ENCODE peak calls at places on chromosomes 5 and 9, in ten cellular contexts. One of them, this sample, is unnamed.

GRCh38 chr5:83559141-83559785 is 87.7 kb downstream of the VCAN start:
- DNase-seq in ovary: no peak
- DNase-seq in IMR-90: no peak
- DNase-seq in retinal pigment epithelial cell: no peak
- DNase-seq in AG09319: no peak
- DNase-seq in GM20000: no peak
- DNase-seq in PC-3: no peak
- DNase-seq in epithelial cell of proximal tubule: peak
- DNase-seq in activated CD8-positive, alpha-beta T cell treated with anti-CD3 and anti-CD28 coated beads for 36 hours: no peak
- DNase-seq in left ventricle myocardium inferior: no peak
- DNase-seq in this sample: no peak

GRCh38 chr5:134878403-134878802 is 4.2 kb downstream of the TXNDC15 start:
- DNase-seq in ovary: no peak
- DNase-seq in IMR-90: no peak
- DNase-seq in retinal pigment epithelial cell: no peak
- DNase-seq in AG09319: no peak
- DNase-seq in GM20000: no peak
- DNase-seq in PC-3: no peak
- DNase-seq in epithelial cell of proximal tubule: no peak
- DNase-seq in activated CD8-positive, alpha-beta T cell treated with anti-CD3 and anti-CD28 coated beads for 36 hours: no peak
- DNase-seq in left ventricle myocardium inferior: no peak
- DNase-seq in this sample: no peak

GRCh38 chr5:95261369-95262175 is 23.3 kb downstream of the MCTP1 start:
- DNase-seq in ovary: no peak
- DNase-seq in IMR-90: peak
- DNase-seq in retinal pigment epithelial cell: no peak
- DNase-seq in AG09319: peak
- DNase-seq in GM20000: peak
- DNase-seq in PC-3: peak
- DNase-seq in epithelial cell of proximal tubule: no peak
- DNase-seq in activated CD8-positive, alpha-beta T cell treated with anti-CD3 and anti-CD28 coated beads for 36 hours: peak
- DNase-seq in left ventricle myocardium inferior: no peak
- DNase-seq in this sample: no peak

GRCh38 chr5:127934791-127935256 is 148.7 kb upstream of the SLC12A2 start:
- DNase-seq in ovary: no peak
- DNase-seq in IMR-90: peak
- DNase-seq in retinal pigment epithelial cell: peak
- DNase-seq in AG09319: peak
- DNase-seq in GM20000: no peak
- DNase-seq in PC-3: peak
- DNase-seq in epithelial cell of proximal tubule: peak
- DNase-seq in activated CD8-positive, alpha-beta T cell treated with anti-CD3 and anti-CD28 coated beads for 36 hours: no peak
- DNase-seq in left ventricle myocardium inferior: no peak
- DNase-seq in this sample: no peak

GRCh38 chr9:89744730-89745129 is 139.9 kb downstream of the GADD45G start:
- DNase-seq in ovary: no peak
- DNase-seq in IMR-90: no peak
- DNase-seq in retinal pigment epithelial cell: no peak
- DNase-seq in AG09319: no peak
- DNase-seq in GM20000: no peak
- DNase-seq in PC-3: peak
- DNase-seq in epithelial cell of proximal tubule: no peak
- DNase-seq in activated CD8-positive, alpha-beta T cell treated with anti-CD3 and anti-CD28 coated beads for 36 hours: no peak
- DNase-seq in left ventricle myocardium inferior: no peak
- DNase-seq in this sample: no peak

GRCh38 chr9:68678430-68678829 is 26.6 kb upstream of the PIP5K1B start:
- DNase-seq in ovary: no peak
- DNase-seq in IMR-90: peak
- DNase-seq in retinal pigment epithelial cell: no peak
- DNase-seq in AG09319: no peak
- DNase-seq in GM20000: peak
- DNase-seq in PC-3: peak
- DNase-seq in epithelial cell of proximal tubule: no peak
- DNase-seq in activated CD8-positive, alpha-beta T cell treated with anti-CD3 and anti-CD28 coated beads for 36 hours: no peak
- DNase-seq in left ventricle myocardium inferior: no peak
- DNase-seq in this sample: peak

GRCh38 chr5:79413112-79413511 is 100.8 kb downstream of the HOMER1 start:
- DNase-seq in ovary: no peak
- DNase-seq in IMR-90: no peak
- DNase-seq in retinal pigment epithelial cell: no peak
- DNase-seq in AG09319: no peak
- DNase-seq in GM20000: no peak
- DNase-seq in PC-3: peak
- DNase-seq in epithelial cell of proximal tubule: no peak
- DNase-seq in activated CD8-positive, alpha-beta T cell treated with anti-CD3 and anti-CD28 coated beads for 36 hours: no peak
- DNase-seq in left ventricle myocardium inferior: no peak
- DNase-seq in this sample: no peak

GRCh38 chr9:100759166-100759565 is 181.3 kb downstream of the CAVIN4 start:
- DNase-seq in ovary: no peak
- DNase-seq in IMR-90: no peak
- DNase-seq in retinal pigment epithelial cell: no peak
- DNase-seq in AG09319: no peak
- DNase-seq in GM20000: no peak
- DNase-seq in PC-3: no peak
- DNase-seq in epithelial cell of proximal tubule: no peak
- DNase-seq in activated CD8-positive, alpha-beta T cell treated with anti-CD3 and anti-CD28 coated beads for 36 hours: no peak
- DNase-seq in left ventricle myocardium inferior: no peak
- DNase-seq in this sample: no peak

DNA sequence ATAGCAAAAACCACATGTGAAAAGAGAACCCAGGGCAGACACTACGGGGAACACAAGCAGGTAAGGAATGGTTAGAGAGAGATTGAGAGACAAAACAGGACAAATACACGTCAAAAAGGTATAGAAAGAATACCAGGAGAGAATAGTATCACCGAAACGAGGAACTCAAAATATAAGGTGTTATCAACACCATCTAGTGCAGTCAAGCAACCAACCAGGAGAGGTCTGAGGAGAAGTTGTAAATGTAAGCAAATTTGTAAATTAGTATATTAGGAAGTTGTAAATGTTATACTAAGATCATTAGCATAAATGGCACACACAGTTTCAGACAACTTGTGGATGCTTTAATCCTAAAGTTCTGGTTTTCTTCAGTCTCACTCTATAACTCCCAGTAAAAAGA is 355.5 kb downstream of the EBF1 start:
- DNase-seq in ovary: no peak
- DNase-seq in IMR-90: no peak
- DNase-seq in retinal pigment epithelial cell: no peak
- DNase-seq in AG09319: no peak
- DNase-seq in GM20000: no peak
- DNase-seq in PC-3: no peak
- DNase-seq in epithelial cell of proximal tubule: no peak
- DNase-seq in activated CD8-positive, alpha-beta T cell treated with anti-CD3 and anti-CD28 coated beads for 36 hours: no peak
- DNase-seq in left ventricle myocardium inferior: no peak
- DNase-seq in this sample: no peak
- TF ChIP-seq CTCF in ovary: no peak
- TF ChIP-seq CTCF in IMR-90: no peak
- TF ChIP-seq CTCF in retinal pigment epithelial cell: no peak
- TF ChIP-seq CTCF in AG09319: no peak
- TF ChIP-seq CTCF in GM20000: no peak
- TF ChIP-seq CTCF in PC-3: no peak
- TF ChIP-seq CTCF in epithelial cell of proximal tubule: no peak
- TF ChIP-seq CTCF in activated CD8-positive, alpha-beta T cell treated with anti-CD3 and anti-CD28 coated beads for 36 hours: no peak
- TF ChIP-seq CTCF in left ventricle myocardium inferior: no peak
- TF ChIP-seq CTCF in this sample: no peak

GRCh38 chr9:120441446-120442279 is 138.3 kb downstream of the CDK5RAP2 start:
- DNase-seq in ovary: no peak
- DNase-seq in IMR-90: peak
- DNase-seq in retinal pigment epithelial cell: no peak
- DNase-seq in AG09319: no peak
- DNase-seq in GM20000: no peak
- DNase-seq in PC-3: no peak
- DNase-seq in epithelial cell of proximal tubule: no peak
- DNase-seq in activated CD8-positive, alpha-beta T cell treated with anti-CD3 and anti-CD28 coated beads for 36 hours: no peak
- DNase-seq in left ventricle myocardium inferior: no peak
- DNase-seq in this sample: no peak

GRCh38 chr9:120440791-120441190 is 139.2 kb downstream of the CDK5RAP2 start:
- DNase-seq in ovary: no peak
- DNase-seq in IMR-90: no peak
- DNase-seq in retinal pigment epithelial cell: no peak
- DNase-seq in AG09319: no peak
- DNase-seq in GM20000: no peak
- DNase-seq in PC-3: no peak
- DNase-seq in epithelial cell of proximal tubule: no peak
- DNase-seq in activated CD8-positive, alpha-beta T cell treated with anti-CD3 and anti-CD28 coated beads for 36 hours: no peak
- DNase-seq in left ventricle myocardium inferior: no peak
- DNase-seq in this sample: no peak

GRCh38 chr9:120438111-120438510 is 141.9 kb downstream of the CDK5RAP2 start:
- DNase-seq in ovary: no peak
- DNase-seq in IMR-90: peak
- DNase-seq in retinal pigment epithelial cell: no peak
- DNase-seq in AG09319: no peak
- DNase-seq in GM20000: no peak
- DNase-seq in PC-3: peak
- DNase-seq in epithelial cell of proximal tubule: no peak
- DNase-seq in activated CD8-positive, alpha-beta T cell treated with anti-CD3 and anti-CD28 coated beads for 36 hours: no peak
- DNase-seq in left ventricle myocardium inferior: no peak
- DNase-seq in this sample: no peak

GRCh38 chr9:120436937-120437592 is 142.9 kb downstream of the CDK5RAP2 start:
- DNase-seq in ovary: no peak
- DNase-seq in IMR-90: no peak
- DNase-seq in retinal pigment epithelial cell: no peak
- DNase-seq in AG09319: no peak
- DNase-seq in GM20000: no peak
- DNase-seq in PC-3: no peak
- DNase-seq in epithelial cell of proximal tubule: no peak
- DNase-seq in activated CD8-positive, alpha-beta T cell treated with anti-CD3 and anti-CD28 coated beads for 36 hours: peak
- DNase-seq in left ventricle myocardium inferior: peak
- DNase-seq in this sample: no peak

DNA sequence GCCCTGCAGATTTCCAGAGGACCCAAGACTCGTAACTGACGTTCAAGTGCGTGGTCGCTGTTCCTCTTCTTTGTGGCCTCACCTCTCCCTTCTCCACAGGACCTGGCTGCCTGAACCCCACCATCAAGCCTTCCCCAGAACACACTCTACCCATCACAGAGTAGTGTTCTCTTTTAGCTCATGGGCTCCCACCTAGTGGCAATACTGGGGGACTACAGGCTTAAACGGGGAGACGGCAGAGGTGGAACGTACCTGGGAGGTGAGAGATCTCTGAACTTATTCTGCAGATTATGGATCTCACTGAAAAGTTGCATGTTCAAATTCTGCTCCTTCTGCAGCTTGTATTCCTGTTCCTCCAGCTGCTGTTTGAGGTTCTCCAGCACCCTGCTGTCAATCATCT is 140.8 kb downstream of the CDK5RAP2 start:
- DNase-seq in ovary: no peak
- DNase-seq in IMR-90: peak
- DNase-seq in retinal pigment epithelial cell: no peak
- DNase-seq in AG09319: no peak
- DNase-seq in GM20000: no peak
- DNase-seq in PC-3: peak
- DNase-seq in epithelial cell of proximal tubule: no peak
- DNase-seq in activated CD8-positive, alpha-beta T cell treated with anti-CD3 and anti-CD28 coated beads for 36 hours: peak
- DNase-seq in left ventricle myocardium inferior: no peak
- DNase-seq in this sample: peak
- TF ChIP-seq CTCF in ovary: no peak
- TF ChIP-seq CTCF in IMR-90: peak
- TF ChIP-seq CTCF in retinal pigment epithelial cell: peak
- TF ChIP-seq CTCF in AG09319: peak
- TF ChIP-seq CTCF in GM20000: no peak
- TF ChIP-seq CTCF in PC-3: peak
- TF ChIP-seq CTCF in epithelial cell of proximal tubule: peak
- TF ChIP-seq CTCF in activated CD8-positive, alpha-beta T cell treated with anti-CD3 and anti-CD28 coated beads for 36 hours: peak
- TF ChIP-seq CTCF in left ventricle myocardium inferior: peak
- TF ChIP-seq CTCF in this sample: peak

DNA sequence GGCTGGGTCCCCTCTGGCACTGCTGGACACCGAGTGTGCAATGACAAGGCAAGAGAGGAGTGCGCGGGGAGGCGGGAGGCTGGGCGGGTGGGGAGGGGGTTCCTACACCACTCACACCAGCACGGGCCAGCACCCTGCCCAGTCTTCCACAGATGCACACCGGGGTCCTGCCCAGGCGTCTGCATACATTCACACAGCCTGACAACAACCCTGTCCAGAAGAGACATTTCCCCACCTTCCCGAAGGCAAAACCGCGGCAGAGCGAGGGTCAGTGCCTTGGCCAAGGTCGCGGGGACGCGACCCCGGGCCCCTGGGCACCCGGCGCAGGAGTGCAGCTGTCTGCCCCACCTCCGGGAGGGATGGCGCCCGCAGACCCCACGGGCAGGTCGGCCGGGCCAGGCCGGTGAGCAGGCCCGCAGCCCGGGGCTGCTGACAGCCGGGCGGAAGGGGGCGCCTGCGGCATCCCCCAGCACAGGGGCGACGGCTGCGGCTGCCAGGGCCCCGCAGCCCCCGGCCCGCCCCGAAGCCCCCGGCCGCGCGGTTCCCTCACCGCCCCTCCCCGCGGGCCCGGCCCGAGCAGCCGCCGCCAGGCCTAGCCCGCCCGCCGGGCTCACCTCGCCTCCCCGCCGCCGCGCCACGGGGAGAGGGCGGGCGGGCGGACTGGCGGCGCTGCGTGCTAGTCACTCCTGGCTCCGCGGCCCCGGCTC is 496 bp downstream of the MAPK9 start:
- DNase-seq in ovary: no peak
- DNase-seq in IMR-90: no peak
- DNase-seq in retinal pigment epithelial cell: no peak
- DNase-seq in AG09319: no peak
- DNase-seq in GM20000: no peak
- DNase-seq in PC-3: no peak
- DNase-seq in epithelial cell of proximal tubule: no peak
- DNase-seq in activated CD8-positive, alpha-beta T cell treated with anti-CD3 and anti-CD28 coated beads for 36 hours: peak
- DNase-seq in left ventricle myocardium inferior: no peak
- DNase-seq in this sample: peak
- TF ChIP-seq CTCF in ovary: no peak
- TF ChIP-seq CTCF in IMR-90: peak
- TF ChIP-seq CTCF in retinal pigment epithelial cell: peak
- TF ChIP-seq CTCF in AG09319: peak
- TF ChIP-seq CTCF in GM20000: peak
- TF ChIP-seq CTCF in PC-3: peak
- TF ChIP-seq CTCF in epithelial cell of proximal tubule: no peak
- TF ChIP-seq CTCF in activated CD8-positive, alpha-beta T cell treated with anti-CD3 and anti-CD28 coated beads for 36 hours: peak
- TF ChIP-seq CTCF in left ventricle myocardium inferior: peak
- TF ChIP-seq CTCF in this sample: no peak

DNA sequence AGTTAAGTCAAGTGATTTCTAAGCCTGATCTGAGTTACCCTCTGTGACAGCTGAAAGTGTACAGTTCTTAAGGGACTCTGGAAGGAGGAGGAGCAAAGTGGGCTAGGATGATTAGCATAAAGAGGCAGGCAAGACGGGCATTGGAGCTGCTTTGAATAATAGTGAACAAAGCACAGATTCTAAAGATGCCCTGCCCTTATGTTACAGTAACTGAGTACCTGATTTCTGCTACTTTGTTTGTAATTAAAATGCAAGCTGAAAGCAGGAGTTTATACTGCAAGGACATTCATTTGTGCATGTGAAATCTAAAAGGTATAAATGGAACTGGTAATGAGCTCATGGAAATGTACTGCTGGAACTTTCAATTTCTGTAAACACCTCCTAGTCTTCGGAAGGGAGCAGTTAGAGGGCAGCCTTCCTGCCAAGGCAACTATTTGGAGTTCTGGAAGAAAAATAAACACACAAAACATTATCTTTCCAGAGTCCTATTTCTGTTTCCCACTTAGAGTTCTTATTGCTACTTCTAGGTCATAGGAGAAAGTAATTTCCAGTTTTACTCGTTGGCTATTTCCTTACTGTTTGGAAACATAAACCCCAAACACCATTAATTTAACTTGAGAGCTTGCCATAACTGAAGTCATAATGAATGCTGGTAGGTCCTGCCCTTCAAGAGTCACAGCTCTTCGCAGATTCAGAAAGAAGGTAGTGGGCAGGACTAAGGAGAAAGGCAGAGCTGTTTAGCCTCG is at the start of gene RANBP3L:
- DNase-seq in ovary: peak
- DNase-seq in IMR-90: peak
- DNase-seq in retinal pigment epithelial cell: peak
- DNase-seq in AG09319: peak
- DNase-seq in GM20000: no peak
- DNase-seq in PC-3: peak
- DNase-seq in epithelial cell of proximal tubule: no peak
- DNase-seq in activated CD8-positive, alpha-beta T cell treated with anti-CD3 and anti-CD28 coated beads for 36 hours: no peak
- DNase-seq in left ventricle myocardium inferior: no peak
- DNase-seq in this sample: no peak
- TF ChIP-seq CTCF in ovary: no peak
- TF ChIP-seq CTCF in IMR-90: no peak
- TF ChIP-seq CTCF in retinal pigment epithelial cell: no peak
- TF ChIP-seq CTCF in AG09319: no peak
- TF ChIP-seq CTCF in GM20000: no peak
- TF ChIP-seq CTCF in PC-3: no peak
- TF ChIP-seq CTCF in epithelial cell of proximal tubule: no peak
- TF ChIP-seq CTCF in activated CD8-positive, alpha-beta T cell treated with anti-CD3 and anti-CD28 coated beads for 36 hours: no peak
- TF ChIP-seq CTCF in left ventricle myocardium inferior: no peak
- TF ChIP-seq CTCF in this sample: no peak